ENCODE peak calls at places on chromosomes 16 and 17, in nine cellular contexts. Z is AG10803, O is endothelial cell of umbilical vein, W is spleen, M is dorsolateral prefrontal cortex, X is choroid plexus epithelial cell, D is AG04450, U is coronary artery, Y is ascending aorta. C is an unnamed sample.

GRCh38 chr17:22441776-22442175 is 749.5 kb downstream of the KCNJ18 start:
- DNase-seq in Z (no peak), O (no peak), W (no peak), M (no peak), X (no peak), D (no peak), U (no peak), Y (no peak), C (no peak)

GRCh38 chr16:67176662-67177061 is 6.3 kb downstream of the NOL3 start:
- DNase-seq in Z (no peak), O (no peak), W (no peak), M (no peak), X (no peak), D (no peak), U (no peak), Y (no peak), C (no peak)

GRCh38 chr16:51818342-51818944 is 667.4 kb upstream of the SALL1 start:
- DNase-seq in Z (peak; percentile 52), O (no peak), W (no peak), M (no peak), X (peak; percentile 83), D (peak; percentile 44), U (no peak), Y (no peak), C (peak; percentile 40)

GRCh38 chr16:31333686-31334649 is 21.0 kb upstream of the ITGAX start:
- DNase-seq in Z (peak; percentile 6), O (no peak), W (no peak), M (no peak), X (peak; percentile 30), D (no peak), U (no peak), Y (no peak), C (peak; percentile 22)

GRCh38 chr17:43998552-43998951 is 5.9 kb upstream of the NAGS start:
- DNase-seq in Z (peak; percentile 53), O (no peak), W (no peak), M (no peak), X (peak; percentile 57), D (no peak), U (no peak), Y (no peak), C (peak; percentile 70)

GRCh38 chr16:48284772-48285409 is 37.6 kb upstream of the ABCC11 start:
- DNase-seq in Z (no peak), O (no peak), W (no peak), M (no peak), X (no peak), D (no peak), U (no peak), Y (no peak), C (no peak)

GRCh38 chr16:75044800-75045361 is 46.1 kb downstream of the ZNRF1 start:
- DNase-seq in Z (peak; percentile 81), O (no peak), W (no peak), M (no peak), X (peak; percentile 44), D (no peak), U (peak; percentile 76), Y (no peak), C (peak; percentile 67)

GRCh38 chr17:17877548-17878358 is 41.0 kb upstream of the SREBF1 start:
- DNase-seq in Z (peak; percentile 73), O (peak; percentile 98), W (peak; percentile 82), M (no peak), X (peak; percentile 93), D (peak; percentile 67), U (peak; percentile 91), Y (peak; percentile 38), C (peak; percentile 70)

GRCh38 chr17:81684442-81684911 is 666 bp downstream of the HGS start:
- DNase-seq in Z (no peak), O (peak; percentile 72), W (no peak), M (no peak), X (no peak), D (no peak), U (no peak), Y (no peak), C (peak; percentile 86)

GRCh38 chr17:4958102-4958501 is 7.2 kb downstream of the ENO3 start:
- DNase-seq in Z (no peak), O (no peak), W (no peak), M (no peak), X (no peak), D (no peak), U (no peak), Y (no peak), C (no peak)

GRCh38 chr16:53769185-53769584 is 65.2 kb downstream of the FTO start:
- DNase-seq in Z (no peak), O (no peak), W (no peak), M (no peak), X (no peak), D (no peak), U (no peak), Y (no peak), C (no peak)

GRCh38 chr16:78395035-78395434 is 295.6 kb downstream of the WWOX start:
- DNase-seq in Z (no peak), O (no peak), W (no peak), M (no peak), X (no peak), D (no peak), U (no peak), Y (no peak), C (no peak)

GRCh38 chr17:75799402-75799801 is 14.8 kb downstream of the UNK start:
- DNase-seq in Z (no peak), O (no peak), W (peak; percentile 14), M (no peak), X (no peak), D (no peak), U (no peak), Y (no peak), C (no peak)

GRCh38 chr17:44759096-44759915 is 518 bp downstream of the ADAM11 start:
- DNase-seq in Z (no peak), O (no peak), W (no peak), M (no peak), X (no peak), D (no peak), U (no peak), Y (no peak), C (no peak)

GRCh38 chr17:49297141-49297540 is 64.9 kb downstream of the ZNF652 start:
- DNase-seq in Z (no peak), O (no peak), W (no peak), M (no peak), X (no peak), D (no peak), U (no peak), Y (no peak), C (no peak)

GRCh38 chr17:77769215-77769614 is 189.3 kb upstream of the TNRC6C start:
- DNase-seq in Z (peak; percentile 11), O (no peak), W (no peak), M (no peak), X (peak; percentile 4), D (no peak), U (no peak), Y (no peak), C (no peak)

GRCh38 chr17:19387921-19388521 is 1.0 kb upstream of the MFAP4 start:
- DNase-seq in Z (peak; percentile 90), O (no peak), W (peak; percentile 20), M (no peak), X (peak; percentile 86), D (no peak), U (peak; percentile 76), Y (no peak), C (peak; percentile 88)

GRCh38 chr16:89646270-89646669 is 11.2 kb downstream of the CHMP1A start:
- DNase-seq in Z (no peak), O (no peak), W (no peak), M (no peak), X (no peak), D (no peak), U (no peak), Y (no peak), C (no peak)

GRCh38 chr17:79212150-79213087 is 137.8 kb downstream of the ENGASE start:
- DNase-seq in Z (no peak), O (no peak), W (no peak), M (no peak), X (no peak), D (no peak), U (no peak), Y (no peak), C (no peak)
- H3K4me3 ChIP-seq in Z (no peak overlapping the region), O (no peak overlapping the region), W (no peak overlapping the region), M (no peak overlapping the region), X (no peak overlapping the region), D (no peak overlapping the region), U (no peak overlapping the region), Y (no peak overlapping the region), C (no peak overlapping the region)

GRCh38 chr17:28684963-28685362 is 23.0 kb downstream of the SUPT6H start:
- DNase-seq in Z (peak; percentile 55), O (no peak), W (no peak), M (no peak), X (peak; percentile 43), D (no peak), U (no peak), Y (no peak), C (peak; percentile 21)
- TF ChIP-seq CTCF in Z (peak; percentile 6), O (no peak), W (peak; percentile 31), M (peak; percentile 67), X (peak; percentile 7), D (peak; percentile 9), U (no peak), Y (no peak), C (no peak)

GRCh38 chr17:58279016-58279671 is 1.6 kb downstream of the MPO start:
- DNase-seq in Z (peak; percentile 16), O (no peak), W (no peak), M (no peak), X (peak; percentile 37), D (no peak), U (no peak), Y (no peak), C (peak; percentile 16)
- H3K4me3 ChIP-seq in Z (no peak overlapping the region), O (no peak overlapping the region), W (peak overlapping the region; percentile 24), M (peak overlapping the region; percentile 49), X (no peak overlapping the region), D (no peak overlapping the region), U (peak overlapping the region; percentile 60), Y (peak overlapping the region; percentile 54), C (no peak overlapping the region)

DNA sequence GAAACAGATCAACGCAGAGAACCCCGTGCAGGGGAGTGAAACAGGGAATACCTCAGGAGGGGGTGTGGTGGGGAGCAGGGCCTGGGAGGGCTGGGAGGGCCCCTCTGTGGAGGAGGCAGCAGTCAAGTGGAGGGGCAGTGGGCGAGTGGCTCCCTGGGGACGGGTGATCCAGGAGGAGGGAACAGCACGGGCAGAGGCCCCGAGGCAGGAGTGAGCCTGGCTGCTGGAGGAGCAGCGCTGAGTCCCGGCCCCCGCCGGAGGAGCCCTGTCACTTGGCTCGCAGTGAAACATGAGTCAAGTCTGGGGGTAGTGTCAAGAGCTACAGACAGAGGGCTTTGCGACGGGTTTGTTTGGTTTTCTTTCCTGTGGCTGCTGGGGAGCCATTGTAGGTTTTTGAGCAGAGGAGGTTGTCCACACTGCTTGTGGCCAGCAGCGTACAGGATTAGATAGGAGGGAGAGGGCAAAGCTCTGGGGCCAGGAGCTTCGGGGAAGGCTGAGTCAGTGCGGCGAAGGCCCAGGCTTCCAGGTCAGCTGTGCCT is 115.7 kb upstream of the CIBAR2 start:
- DNase-seq in Z (peak; percentile 61), O (no peak), W (no peak), M (no peak), X (peak; percentile 62), D (no peak), U (no peak), Y (no peak), C (peak; percentile 75)
- TF ChIP-seq CTCF in Z (peak; percentile 36), O (no peak), W (no peak), M (no peak), X (peak; percentile 41), D (peak; percentile 40), U (no peak), Y (no peak), C (no peak)

DNA sequence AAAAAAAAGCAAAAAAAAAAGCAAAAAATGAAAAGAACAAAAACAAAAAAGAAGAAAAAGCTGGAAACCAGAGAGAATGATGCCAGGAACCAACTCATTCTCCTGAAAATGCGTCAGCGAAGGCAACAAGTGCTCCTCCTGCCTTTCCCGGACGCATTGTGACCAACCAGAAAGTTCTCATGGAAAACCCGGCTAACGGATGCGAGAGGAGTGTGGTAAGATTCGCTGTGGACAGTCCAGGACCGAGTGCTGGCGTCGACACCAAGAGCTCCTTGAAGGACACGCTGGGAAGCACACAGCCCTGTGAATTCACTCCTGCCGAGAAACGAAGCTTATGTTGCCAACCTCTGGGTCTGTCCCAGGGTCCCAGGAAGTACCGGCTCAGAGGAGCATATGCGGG is 43.4 kb downstream of the METRNL start:
- DNase-seq in Z (peak; percentile 79), O (no peak), W (peak; percentile 54), M (no peak), X (no peak), D (no peak), U (peak; percentile 62), Y (peak; percentile 6), C (no peak)
- H3K4me3 ChIP-seq in Z (no peak overlapping the region), O (no peak overlapping the region), W (no peak overlapping the region), M (no peak overlapping the region), X (no peak overlapping the region), D (no peak overlapping the region), U (no peak overlapping the region), Y (no peak overlapping the region), C (no peak overlapping the region)